ENCODE peak calls at places on chromosomes 7 and 10, in four cellular contexts. I is activated gamma-delta T cell treated with Interleukin-2 at 50 U/mL for 16 hours, G is neuronal stem cell, O is sigmoid colon. H is an unnamed sample.

GRCh38 chr7:50554431-50554830 is 10.8 kb downstream of the DDC start:
- DNase-seq in I (no peak), G (no peak), O (no peak), H (no peak)

GRCh38 chr7:71404701-71405345 is 272.9 kb downstream of the GALNT17 start:
- DNase-seq in I (no peak), G (no peak), O (no peak), H (no peak)

GRCh38 chr10:44300666-44301649 is 83.9 kb downstream of the CXCL12 start:
- DNase-seq in I (no peak), G (no peak), O (no peak), H (no peak)

GRCh38 chr10:73163096-73163495 is 4.7 kb downstream of the ECD start:
- DNase-seq in I (no peak), G (no peak), O (no peak), H (no peak)

GRCh38 chr7:124031919-124032318 is 948 bp downstream of the TMEM229A start:
- DNase-seq in I (no peak), G (no peak), O (no peak), H (no peak)

GRCh38 chr10:4353964-4354363 is 472.0 kb upstream of the AKR1E2 start:
- DNase-seq in I (no peak), G (no peak), O (no peak), H (no peak)

GRCh38 chr10:27285093-27285492 is 44.5 kb upstream of the ACBD5 start:
- DNase-seq in I (peak), G (no peak), O (no peak), H (no peak)

GRCh38 chr7:130365093-130365492 is 15.2 kb upstream of the CPA1 start:
- DNase-seq in I (no peak), G (no peak), O (no peak), H (no peak)

GRCh38 chr10:21167288-21168010 is 270.3 kb upstream of the NEBL start:
- DNase-seq in I (no peak), G (no peak), O (no peak), H (no peak)

GRCh38 chr7:134464496-134464895 is 5.6 kb upstream of the AKR1B1 start:
- DNase-seq in I (no peak), G (no peak), O (no peak), H (no peak)